ENCODE peak calls at places on chromosomes 11 and 22, in seven cellular contexts. F, C, W, Z, H, E and X are unnamed samples.

GRCh38 chr22:24184057-24184798 is 2.9 kb downstream of the SUSD2 start:
- DNase-seq in F (no peak), C (no peak), W (no peak), Z (no peak), H (no peak), E (no peak), X (no peak)

GRCh38 chr11:17383466-17383865 is 5.0 kb downstream of the KCNJ11 start:
- DNase-seq in F (no peak), C (no peak), W (no peak), Z (no peak), H (no peak), E (no peak), X (no peak)

GRCh38 chr11:86644291-86644690 is 28.1 kb downstream of the ME3 start:
- DNase-seq in F (no peak), C (no peak), W (no peak), Z (no peak), H (peak; percentile 26), E (no peak), X (no peak)

GRCh38 chr11:70192666-70193410 is 10.3 kb upstream of the FADD start:
- DNase-seq in F (peak; percentile 71), C (no peak), W (no peak), Z (no peak), H (no peak), E (no peak), X (no peak)

GRCh38 chr22:46001426-46002106 is 24.6 kb upstream of the WNT7B start:
- DNase-seq in F (peak; percentile 85), C (no peak), W (peak; percentile 35), Z (no peak), H (no peak), E (no peak), X (no peak)

GRCh38 chr11:57798905-57799559 is 37.4 kb downstream of the CTNND1 start:
- DNase-seq in F (no peak), C (peak; percentile 69), W (no peak), Z (peak; percentile 84), H (peak; percentile 87), E (peak; percentile 90), X (no peak)

GRCh38 chr11:13831707-13832106 is 130.8 kb upstream of the SPON1 start:
- DNase-seq in F (no peak), C (no peak), W (peak; percentile 57), Z (no peak), H (no peak), E (no peak), X (no peak)

GRCh38 chr11:77407613-77408012 is 66.3 kb downstream of the PAK1 start:
- DNase-seq in F (no peak), C (peak; percentile 56), W (peak; percentile 44), Z (no peak), H (peak; percentile 88), E (peak; percentile 70), X (no peak)

GRCh38 chr11:119691701-119692546 is 37.1 kb downstream of the NECTIN1 start:
- DNase-seq in F (no peak), C (no peak), W (no peak), Z (peak; percentile 93), H (peak; percentile 92), E (peak; percentile 93), X (no peak)

GRCh38 chr22:24424001-24424900 is 3.1 kb upstream of the ADORA2A start:
- DNase-seq in F (peak; percentile 75), C (no peak), W (no peak), Z (no peak), H (no peak), E (no peak), X (no peak)

GRCh38 chr11:122853971-122854446 is 15.7 kb downstream of the CRTAM start:
- DNase-seq in F (no peak), C (peak; percentile 66), W (peak; percentile 58), Z (no peak), H (peak; percentile 81), E (peak; percentile 77), X (no peak)

GRCh38 chr11:118666331-118666730 is 13.1 kb downstream of the TREH start:
- DNase-seq in F (no peak), C (no peak), W (no peak), Z (peak; percentile 48), H (no peak), E (no peak), X (no peak)

GRCh38 chr11:2681408-2682145 is 18.2 kb downstream of the KCNQ1OT1 start:
- DNase-seq in F (no peak), C (no peak), W (no peak), Z (peak; percentile 39), H (no peak), E (no peak), X (no peak)

GRCh38 chr11:100578966-100579365 is 108.1 kb upstream of the ARHGAP42 start:
- DNase-seq in F (no peak), C (no peak), W (no peak), Z (no peak), H (peak; percentile 8), E (no peak), X (no peak)

GRCh38 chr11:128904872-128905344 is 13.8 kb downstream of the KCNJ5 start:
- DNase-seq in F (peak; percentile 83), C (no peak), W (peak; percentile 63), Z (no peak), H (peak; percentile 71), E (peak; percentile 39), X (peak; percentile 45)

GRCh38 chr22:37425800-37426531 is 1.3 kb downstream of the ELFN2 start:
- DNase-seq in F (no peak), C (no peak), W (no peak), Z (no peak), H (no peak), E (no peak), X (no peak)

GRCh38 chr22:28773461-28773867 is 969 bp downstream of the CCDC117 start:
- DNase-seq in F (no peak), C (no peak), W (no peak), Z (no peak), H (peak; percentile 25), E (peak; percentile 8), X (no peak)

GRCh38 chr11:74877132-74877531 is 71.8 kb downstream of the XRRA1 start:
- DNase-seq in F (no peak), C (no peak), W (no peak), Z (no peak), H (no peak), E (no peak), X (no peak)

GRCh38 chr11:125621995-125622394 is 3.0 kb upstream of the CHEK1 start:
- DNase-seq in F (no peak), C (no peak), W (no peak), Z (no peak), H (peak; percentile 54), E (peak; percentile 60), X (no peak)

GRCh38 chr11:18769802-18770456 is 21.7 kb downstream of the PTPN5 start:
- DNase-seq in F (no peak), C (no peak), W (no peak), Z (no peak), H (no peak), E (no peak), X (no peak)

GRCh38 chr22:46058591-46059519 is 81.9 kb upstream of the WNT7B start:
- DNase-seq in F (peak; percentile 72), C (no peak), W (no peak), Z (peak; percentile 87), H (peak; percentile 20), E (no peak), X (no peak)

GRCh38 chr11:6194065-6194581 is 4.9 kb upstream of the OR52W1 start:
- DNase-seq in F (no peak), C (no peak), W (no peak), Z (no peak), H (no peak), E (no peak), X (no peak)

GRCh38 chr11:64358907-64359711 is at the start of gene RPS6KA4:
- DNase-seq in F (peak; percentile 87), C (no peak), W (peak; percentile 58), Z (no peak), H (peak; percentile 58), E (peak; percentile 82), X (no peak)

GRCh38 chr11:93054881-93055280 is 85.4 kb downstream of the MTNR1B start:
- DNase-seq in F (no peak), C (peak; percentile 18), W (no peak), Z (no peak), H (peak; percentile 98), E (peak; percentile 88), X (no peak)

GRCh38 chr11:76184551-76184993 is 21.7 kb downstream of the WNT11 start:
- DNase-seq in F (peak; percentile 76), C (no peak), W (no peak), Z (no peak), H (no peak), E (no peak), X (no peak)

GRCh38 chr11:46039990-46040389 is 81.3 kb downstream of the PHF21A start:
- DNase-seq in F (no peak), C (no peak), W (no peak), Z (no peak), H (no peak), E (no peak), X (no peak)

GRCh38 chr11:106278391-106278790 is 200.9 kb downstream of the AASDHPPT start:
- DNase-seq in F (no peak), C (no peak), W (no peak), Z (no peak), H (peak; percentile 5), E (no peak), X (no peak)

GRCh38 chr11:13143486-13144297 is 133.9 kb upstream of the BMAL1 start:
- DNase-seq in F (no peak), C (no peak), W (no peak), Z (no peak), H (no peak), E (no peak), X (no peak)